ENCODE peak calls at places on chromosomes 3 and 15, in seven cellular contexts. One of them, this sample, is unnamed.

GRCh38 chr15:78315686-78316085 is 16.3 kb upstream of the SKIC8 start:
- DNase-seq in left ventricle myocardium superior: no peak
- DNase-seq in T-helper 9 cell: no peak
- DNase-seq in NCI-H2029: no peak
- DNase-seq in stimulated activated CD4-positive, alpha-beta T cell treated with anti-CD3 and anti-CD28 coated beads, Interleukin-2, amount 100 ng/mL, for 24 hours: no peak
- DNase-seq in HFF-Myc: no peak
- DNase-seq in sciatic nerve: peak; percentile 44
- DNase-seq in this sample: no peak

GRCh38 chr3:128313181-128313725 is 153.4 kb downstream of the DNAJB8 start:
- DNase-seq in left ventricle myocardium superior: no peak
- DNase-seq in T-helper 9 cell: no peak
- DNase-seq in NCI-H2029: no peak
- DNase-seq in stimulated activated CD4-positive, alpha-beta T cell treated with anti-CD3 and anti-CD28 coated beads, Interleukin-2, amount 100 ng/mL, for 24 hours: no peak
- DNase-seq in HFF-Myc: no peak
- DNase-seq in sciatic nerve: no peak
- DNase-seq in this sample: no peak

GRCh38 chr3:151014619-151015018 is 42.1 kb upstream of the CLRN1 start:
- DNase-seq in left ventricle myocardium superior: no peak
- DNase-seq in T-helper 9 cell: no peak
- DNase-seq in NCI-H2029: no peak
- DNase-seq in stimulated activated CD4-positive, alpha-beta T cell treated with anti-CD3 and anti-CD28 coated beads, Interleukin-2, amount 100 ng/mL, for 24 hours: no peak
- DNase-seq in HFF-Myc: no peak
- DNase-seq in sciatic nerve: no peak
- DNase-seq in this sample: no peak

GRCh38 chr3:52281980-52282801 is 3.7 kb upstream of the WDR82 start:
- DNase-seq in left ventricle myocardium superior: no peak
- DNase-seq in T-helper 9 cell: peak; percentile 24
- DNase-seq in NCI-H2029: no peak
- DNase-seq in stimulated activated CD4-positive, alpha-beta T cell treated with anti-CD3 and anti-CD28 coated beads, Interleukin-2, amount 100 ng/mL, for 24 hours: no peak
- DNase-seq in HFF-Myc: no peak
- DNase-seq in sciatic nerve: no peak
- DNase-seq in this sample: peak; percentile 63

GRCh38 chr15:69117431-69117841 is 43.0 kb upstream of the GLCE start:
- DNase-seq in left ventricle myocardium superior: no peak
- DNase-seq in T-helper 9 cell: no peak
- DNase-seq in NCI-H2029: no peak
- DNase-seq in stimulated activated CD4-positive, alpha-beta T cell treated with anti-CD3 and anti-CD28 coated beads, Interleukin-2, amount 100 ng/mL, for 24 hours: no peak
- DNase-seq in HFF-Myc: no peak
- DNase-seq in sciatic nerve: no peak
- DNase-seq in this sample: no peak

GRCh38 chr3:49712166-49712565 is 7.3 kb downstream of the AMIGO3 start:
- DNase-seq in left ventricle myocardium superior: peak; percentile 19
- DNase-seq in T-helper 9 cell: no peak
- DNase-seq in NCI-H2029: no peak
- DNase-seq in stimulated activated CD4-positive, alpha-beta T cell treated with anti-CD3 and anti-CD28 coated beads, Interleukin-2, amount 100 ng/mL, for 24 hours: no peak
- DNase-seq in HFF-Myc: no peak
- DNase-seq in sciatic nerve: no peak
- DNase-seq in this sample: no peak

GRCh38 chr15:27254801-27255200 is 283.8 kb downstream of the GABRG3 start:
- DNase-seq in left ventricle myocardium superior: no peak
- DNase-seq in T-helper 9 cell: no peak
- DNase-seq in NCI-H2029: no peak
- DNase-seq in stimulated activated CD4-positive, alpha-beta T cell treated with anti-CD3 and anti-CD28 coated beads, Interleukin-2, amount 100 ng/mL, for 24 hours: no peak
- DNase-seq in HFF-Myc: no peak
- DNase-seq in sciatic nerve: no peak
- DNase-seq in this sample: no peak

GRCh38 chr15:60840306-60840702 is 361.4 kb upstream of the ICE2 start:
- DNase-seq in left ventricle myocardium superior: no peak
- DNase-seq in T-helper 9 cell: no peak
- DNase-seq in NCI-H2029: peak; percentile 2
- DNase-seq in stimulated activated CD4-positive, alpha-beta T cell treated with anti-CD3 and anti-CD28 coated beads, Interleukin-2, amount 100 ng/mL, for 24 hours: no peak
- DNase-seq in HFF-Myc: no peak
- DNase-seq in sciatic nerve: no peak
- DNase-seq in this sample: no peak

GRCh38 chr15:73630030-73630429 is 3.2 kb downstream of the NPTN start:
- DNase-seq in left ventricle myocardium superior: no peak
- DNase-seq in T-helper 9 cell: no peak
- DNase-seq in NCI-H2029: no peak
- DNase-seq in stimulated activated CD4-positive, alpha-beta T cell treated with anti-CD3 and anti-CD28 coated beads, Interleukin-2, amount 100 ng/mL, for 24 hours: no peak
- DNase-seq in HFF-Myc: no peak
- DNase-seq in sciatic nerve: no peak
- DNase-seq in this sample: no peak

GRCh38 chr15:64460737-64461576 is 579 bp downstream of the ZNF609 start:
- DNase-seq in left ventricle myocardium superior: peak; percentile 35
- DNase-seq in T-helper 9 cell: peak; percentile 19
- DNase-seq in NCI-H2029: peak; percentile 29
- DNase-seq in stimulated activated CD4-positive, alpha-beta T cell treated with anti-CD3 and anti-CD28 coated beads, Interleukin-2, amount 100 ng/mL, for 24 hours: peak; percentile 35
- DNase-seq in HFF-Myc: peak; percentile 59
- DNase-seq in sciatic nerve: peak; percentile 61
- DNase-seq in this sample: peak; percentile 4

GRCh38 chr15:62624541-62625399 is 417.8 kb upstream of the TPM1 start:
- DNase-seq in left ventricle myocardium superior: no peak
- DNase-seq in T-helper 9 cell: no peak
- DNase-seq in NCI-H2029: no peak
- DNase-seq in stimulated activated CD4-positive, alpha-beta T cell treated with anti-CD3 and anti-CD28 coated beads, Interleukin-2, amount 100 ng/mL, for 24 hours: no peak
- DNase-seq in HFF-Myc: peak; percentile 56
- DNase-seq in sciatic nerve: no peak
- DNase-seq in this sample: no peak

GRCh38 chr3:117719316-117719926 is 1009.8 kb downstream of the TUSC7 start:
- DNase-seq in left ventricle myocardium superior: no peak
- DNase-seq in T-helper 9 cell: no peak
- DNase-seq in NCI-H2029: no peak
- DNase-seq in stimulated activated CD4-positive, alpha-beta T cell treated with anti-CD3 and anti-CD28 coated beads, Interleukin-2, amount 100 ng/mL, for 24 hours: no peak
- DNase-seq in HFF-Myc: no peak
- DNase-seq in sciatic nerve: no peak
- DNase-seq in this sample: no peak

GRCh38 chr3:7082244-7082643 is 221.3 kb downstream of the GRM7 start:
- DNase-seq in left ventricle myocardium superior: no peak
- DNase-seq in T-helper 9 cell: no peak
- DNase-seq in NCI-H2029: no peak
- DNase-seq in stimulated activated CD4-positive, alpha-beta T cell treated with anti-CD3 and anti-CD28 coated beads, Interleukin-2, amount 100 ng/mL, for 24 hours: no peak
- DNase-seq in HFF-Myc: no peak
- DNase-seq in sciatic nerve: no peak
- DNase-seq in this sample: no peak

GRCh38 chr3:33790091-33790490 is 8.3 kb upstream of the PDCD6IP start:
- DNase-seq in left ventricle myocardium superior: no peak
- DNase-seq in T-helper 9 cell: no peak
- DNase-seq in NCI-H2029: no peak
- DNase-seq in stimulated activated CD4-positive, alpha-beta T cell treated with anti-CD3 and anti-CD28 coated beads, Interleukin-2, amount 100 ng/mL, for 24 hours: no peak
- DNase-seq in HFF-Myc: no peak
- DNase-seq in sciatic nerve: no peak
- DNase-seq in this sample: no peak

GRCh38 chr3:66386011-66386924 is 114.6 kb downstream of the LRIG1 start:
- DNase-seq in left ventricle myocardium superior: no peak
- DNase-seq in T-helper 9 cell: no peak
- DNase-seq in NCI-H2029: no peak
- DNase-seq in stimulated activated CD4-positive, alpha-beta T cell treated with anti-CD3 and anti-CD28 coated beads, Interleukin-2, amount 100 ng/mL, for 24 hours: no peak
- DNase-seq in HFF-Myc: no peak
- DNase-seq in sciatic nerve: no peak
- DNase-seq in this sample: no peak

GRCh38 chr15:29883126-29883525 is 60.9 kb upstream of the TJP1 start:
- DNase-seq in left ventricle myocardium superior: no peak
- DNase-seq in T-helper 9 cell: no peak
- DNase-seq in NCI-H2029: no peak
- DNase-seq in stimulated activated CD4-positive, alpha-beta T cell treated with anti-CD3 and anti-CD28 coated beads, Interleukin-2, amount 100 ng/mL, for 24 hours: no peak
- DNase-seq in HFF-Myc: no peak
- DNase-seq in sciatic nerve: no peak
- DNase-seq in this sample: no peak

GRCh38 chr15:63226966-63227401 is 37.6 kb downstream of the RAB8B start:
- DNase-seq in left ventricle myocardium superior: no peak
- DNase-seq in T-helper 9 cell: no peak
- DNase-seq in NCI-H2029: no peak
- DNase-seq in stimulated activated CD4-positive, alpha-beta T cell treated with anti-CD3 and anti-CD28 coated beads, Interleukin-2, amount 100 ng/mL, for 24 hours: no peak
- DNase-seq in HFF-Myc: no peak
- DNase-seq in sciatic nerve: no peak
- DNase-seq in this sample: no peak

GRCh38 chr15:88476635-88477038 is 9.1 kb downstream of the MRPS11 start:
- DNase-seq in left ventricle myocardium superior: peak; percentile 53
- DNase-seq in T-helper 9 cell: no peak
- DNase-seq in NCI-H2029: peak; percentile 7
- DNase-seq in stimulated activated CD4-positive, alpha-beta T cell treated with anti-CD3 and anti-CD28 coated beads, Interleukin-2, amount 100 ng/mL, for 24 hours: no peak
- DNase-seq in HFF-Myc: no peak
- DNase-seq in sciatic nerve: no peak
- DNase-seq in this sample: no peak

GRCh38 chr3:102510663-102511062 is 75.8 kb downstream of the ZPLD1 start:
- DNase-seq in left ventricle myocardium superior: no peak
- DNase-seq in T-helper 9 cell: no peak
- DNase-seq in NCI-H2029: no peak
- DNase-seq in stimulated activated CD4-positive, alpha-beta T cell treated with anti-CD3 and anti-CD28 coated beads, Interleukin-2, amount 100 ng/mL, for 24 hours: no peak
- DNase-seq in HFF-Myc: no peak
- DNase-seq in sciatic nerve: no peak
- DNase-seq in this sample: no peak

GRCh38 chr3:52446631-52447511 is 2.0 kb upstream of the SEMA3G start:
- DNase-seq in left ventricle myocardium superior: peak; percentile 68
- DNase-seq in T-helper 9 cell: peak; percentile 65
- DNase-seq in NCI-H2029: no peak
- DNase-seq in stimulated activated CD4-positive, alpha-beta T cell treated with anti-CD3 and anti-CD28 coated beads, Interleukin-2, amount 100 ng/mL, for 24 hours: peak; percentile 76
- DNase-seq in HFF-Myc: no peak
- DNase-seq in sciatic nerve: no peak
- DNase-seq in this sample: peak; percentile 57

GRCh38 chr15:55606214-55606613 is 18.1 kb upstream of the PYGO1 start:
- DNase-seq in left ventricle myocardium superior: no peak
- DNase-seq in T-helper 9 cell: no peak
- DNase-seq in NCI-H2029: no peak
- DNase-seq in stimulated activated CD4-positive, alpha-beta T cell treated with anti-CD3 and anti-CD28 coated beads, Interleukin-2, amount 100 ng/mL, for 24 hours: no peak
- DNase-seq in HFF-Myc: no peak
- DNase-seq in sciatic nerve: no peak
- DNase-seq in this sample: no peak

GRCh38 chr3:140428380-140428779 is 249.5 kb upstream of the TRIM42 start:
- DNase-seq in left ventricle myocardium superior: no peak
- DNase-seq in T-helper 9 cell: no peak
- DNase-seq in NCI-H2029: no peak
- DNase-seq in stimulated activated CD4-positive, alpha-beta T cell treated with anti-CD3 and anti-CD28 coated beads, Interleukin-2, amount 100 ng/mL, for 24 hours: no peak
- DNase-seq in HFF-Myc: no peak
- DNase-seq in sciatic nerve: no peak
- DNase-seq in this sample: no peak

GRCh38 chr3:4660936-4661335 is 167.8 kb downstream of the ITPR1 start:
- DNase-seq in left ventricle myocardium superior: no peak
- DNase-seq in T-helper 9 cell: no peak
- DNase-seq in NCI-H2029: no peak
- DNase-seq in stimulated activated CD4-positive, alpha-beta T cell treated with anti-CD3 and anti-CD28 coated beads, Interleukin-2, amount 100 ng/mL, for 24 hours: no peak
- DNase-seq in HFF-Myc: no peak
- DNase-seq in sciatic nerve: no peak
- DNase-seq in this sample: no peak

GRCh38 chr3:17579289-17580031 is 163.0 kb downstream of the TBC1D5 start:
- DNase-seq in left ventricle myocardium superior: no peak
- DNase-seq in T-helper 9 cell: no peak
- DNase-seq in NCI-H2029: no peak
- DNase-seq in stimulated activated CD4-positive, alpha-beta T cell treated with anti-CD3 and anti-CD28 coated beads, Interleukin-2, amount 100 ng/mL, for 24 hours: no peak
- DNase-seq in HFF-Myc: no peak
- DNase-seq in sciatic nerve: no peak
- DNase-seq in this sample: no peak

GRCh38 chr3:133437391-133438093 is 37.7 kb downstream of the BFSP2 start:
- DNase-seq in left ventricle myocardium superior: no peak
- DNase-seq in T-helper 9 cell: no peak
- DNase-seq in NCI-H2029: no peak
- DNase-seq in stimulated activated CD4-positive, alpha-beta T cell treated with anti-CD3 and anti-CD28 coated beads, Interleukin-2, amount 100 ng/mL, for 24 hours: no peak
- DNase-seq in HFF-Myc: no peak
- DNase-seq in sciatic nerve: no peak
- DNase-seq in this sample: no peak

This sample was measured in T-cell.